ENCODE peak calls at places on chromosome 19, in seven cellular contexts. D is AML-193; O is activated T-cell treated with anti-CD3 and anti-CD28 coated beads for 48 hours; M is astrocyte of the spinal cord; K is mucosa of gallbladder; F is NCI-H1092 treated with DMSO at 0.1 percent for 48 hours; S is activated T-helper 2 cell treated with anti-CD3 and anti-CD28 coated beads, Interferon-gamma antibody, Interleukin-2, Interleukin-4, amounts not matched to agents 10 μg/mL and 5 μg/mL and 100 μg/mL, durations not matched to agents 14 hours and 24 hours and 36 hours. V is an unnamed sample.

GRCh38 chr19:23665651-23666410 is 21.2 kb downstream of the ZNF675 start:
- DNase-seq in K (no peak), O (no peak), S (no peak), F (no peak), D (no peak), M (no peak), V (no peak)

GRCh38 chr19:37933965-37934364 is 27.0 kb downstream of the SIPA1L3 start:
- DNase-seq in D (no peak), K (peak), F (no peak), S (no peak), M (peak), O (no peak), V (peak)

GRCh38 chr19:50500060-50500752 is 10.8 kb downstream of the JOSD2 start:
- DNase-seq in M (no peak), O (no peak), D (no peak), S (no peak), K (no peak), F (peak), V (peak)

GRCh38 chr19:51784922-51785690 is 9.9 kb upstream of the FPR3 start:
- DNase-seq in F (no peak), M (no peak), D (peak), O (peak), K (peak), S (peak), V (no peak)

GRCh38 chr19:8373867-8374813 is 10.2 kb downstream of the ANGPTL4 start:
- DNase-seq in S (no peak), M (peak), O (no peak), K (peak), D (no peak), F (no peak), V (no peak)

GRCh38 chr19:44748426-44749254 is at the start of gene BCL3:
- DNase-seq in K (peak), O (peak), F (no peak), M (no peak), D (peak), S (peak), V (peak)

GRCh38 chr19:3364501-3364858 is 1.9 kb upstream of the NFIC start:
- DNase-seq in D (no peak), M (no peak), S (no peak), O (no peak), F (no peak), K (no peak), V (no peak)

GRCh38 chr19:53818756-53819155 is 5.4 kb downstream of the NLRP12 start:
- DNase-seq in M (no peak), F (no peak), D (no peak), K (no peak), O (no peak), S (no peak), V (no peak)

GRCh38 chr19:6378498-6378897 is 2.8 kb upstream of the PSPN start:
- DNase-seq in O (no peak), D (no peak), F (no peak), S (no peak), K (no peak), M (no peak), V (no peak)

GRCh38 chr19:41999878-42000208 is 5.8 kb upstream of the ATP1A3 start:
- DNase-seq in S (no peak), O (no peak), K (no peak), M (no peak), D (no peak), F (no peak), V (no peak)

GRCh38 chr19:44653977-44654784 is 10.5 kb downstream of the PVR start:
- DNase-seq in S (peak), K (peak), D (peak), O (peak), M (peak), F (no peak), V (peak)

GRCh38 chr19:43776285-43776684 is 4.5 kb downstream of the KCNN4 start:
- DNase-seq in D (no peak), S (no peak), O (peak), F (no peak), K (no peak), M (no peak), V (no peak)